ENCODE peak calls at places on chromosome 4, in nine cellular contexts. W, B, X, A, C, S, E, T and J are unnamed samples.
A peak's percentile ranks its signal among the peaks of the same experiment; 100 is the strongest.

GRCh38 chr4:111400736-111401135 is 744.5 kb upstream of the FAM241A start:
- DNase-seq in W (peak; percentile 1), B (peak; percentile 57), X (no peak), A (no peak), C (no peak), S (no peak), E (peak; percentile 10), T (peak; percentile 72), J (no peak)

GRCh38 chr4:74267998-74268606 is 40.2 kb upstream of the EPGN start:
- DNase-seq in W (peak; percentile 83), B (peak; percentile 47), X (no peak), A (peak; percentile 74), C (peak; percentile 66), S (peak; percentile 16), E (peak; percentile 36), T (peak; percentile 82), J (no peak)

GRCh38 chr4:35461931-35462659 is 782.2 kb downstream of the ARAP2 start:
- DNase-seq in W (no peak), B (no peak), X (no peak), A (no peak), C (peak; percentile 7), S (peak; percentile 8), E (no peak), T (no peak), J (no peak)

GRCh38 chr4:2961411-2962098 is 1.7 kb downstream of the NOP14 start:
- DNase-seq in W (no peak), B (no peak), X (no peak), A (no peak), C (no peak), S (peak; percentile 56), E (no peak), T (no peak), J (no peak)

GRCh38 chr4:86450189-86450588 is 90.3 kb upstream of the MAPK10 start:
- DNase-seq in W (no peak), B (no peak), X (no peak), A (no peak), C (no peak), S (no peak), E (no peak), T (no peak), J (no peak)

GRCh38 chr4:8699063-8699385 is 106.5 kb downstream of the CPZ start:
- DNase-seq in W (no peak), B (no peak), X (no peak), A (no peak), C (no peak), S (no peak), E (no peak), T (no peak), J (no peak)

GRCh38 chr4:172813359-172813923 is 355.2 kb upstream of the GALNT7 start:
- DNase-seq in W (no peak), B (no peak), X (no peak), A (no peak), C (peak; percentile 40), S (peak; percentile 79), E (no peak), T (no peak), J (no peak)

GRCh38 chr4:653080-653821 is 20.8 kb downstream of the ATP5ME start:
- DNase-seq in W (no peak), B (no peak), X (peak; percentile 9), A (no peak), C (no peak), S (no peak), E (no peak), T (no peak), J (no peak)

GRCh38 chr4:48343035-48343434 is 1.7 kb downstream of the SLAIN2 start:
- DNase-seq in W (no peak), B (no peak), X (no peak), A (no peak), C (peak; percentile 17), S (peak; percentile 32), E (no peak), T (no peak), J (no peak)

GRCh38 chr4:38612996-38613395 is 51.0 kb upstream of the KLF3 start:
- DNase-seq in W (no peak), B (no peak), X (no peak), A (no peak), C (no peak), S (no peak), E (no peak), T (peak; percentile 49), J (no peak)

GRCh38 chr4:167234388-167234881 is at the start of gene SPOCK3:
- DNase-seq in W (peak; percentile 47), B (no peak), X (no peak), A (no peak), C (peak; percentile 10), S (peak; percentile 57), E (no peak), T (peak; percentile 6), J (no peak)

GRCh38 chr4:38223801-38224236 is 263.6 kb downstream of the PTTG2 start:
- DNase-seq in W (no peak), B (no peak), X (no peak), A (no peak), C (no peak), S (no peak), E (no peak), T (no peak), J (no peak)

GRCh38 chr4:13711233-13711775 is 83.8 kb upstream of the BOD1L1 start:
- DNase-seq in W (no peak), B (no peak), X (no peak), A (no peak), C (no peak), S (no peak), E (no peak), T (no peak), J (no peak)

GRCh38 chr4:164572877-164573279 is 181.1 kb upstream of the SMIM31 start:
- DNase-seq in W (peak; percentile 78), B (no peak), X (no peak), A (no peak), C (peak; percentile 69), S (no peak), E (no peak), T (peak; percentile 27), J (no peak)

GRCh38 chr4:161247831-161248230 is 916.0 kb downstream of the FSTL5 start:
- DNase-seq in W (no peak), B (no peak), X (no peak), A (no peak), C (no peak), S (no peak), E (no peak), T (no peak), J (no peak)

GRCh38 chr4:159432436-159432835 is 329.6 kb downstream of the RAPGEF2 start:
- DNase-seq in W (no peak), B (no peak), X (no peak), A (no peak), C (no peak), S (no peak), E (no peak), T (no peak), J (no peak)

GRCh38 chr4:157072002-157072401 is 3.9 kb upstream of the GLRB start:
- DNase-seq in W (peak; percentile 15), B (no peak), X (no peak), A (no peak), C (no peak), S (peak; percentile 36), E (no peak), T (no peak), J (no peak)

GRCh38 chr4:145132521-145133098 is 34.5 kb downstream of the ABCE1 start:
- DNase-seq in W (no peak), B (no peak), X (no peak), A (no peak), C (no peak), S (peak; percentile 49), E (no peak), T (peak; percentile 23), J (peak; percentile 70)

GRCh38 chr4:16757080-16757521 is 141.3 kb downstream of the LDB2 start:
- DNase-seq in W (no peak), B (peak; percentile 11), X (no peak), A (no peak), C (no peak), S (no peak), E (no peak), T (no peak), J (no peak)

GRCh38 chr4:4677825-4678522 is 136.1 kb upstream of the STX18 start:
- DNase-seq in W (no peak), B (peak; percentile 71), X (no peak), A (no peak), C (peak; percentile 15), S (no peak), E (no peak), T (no peak), J (peak; percentile 53)

GRCh38 chr4:152028131-152028530 is 267.3 kb upstream of the GATB start:
- DNase-seq in W (no peak), B (no peak), X (no peak), A (no peak), C (no peak), S (no peak), E (no peak), T (no peak), J (peak; percentile 45)

GRCh38 chr4:54146139-54146538 is 46.2 kb downstream of the GSX2 start:
- DNase-seq in W (no peak), B (no peak), X (no peak), A (no peak), C (no peak), S (no peak), E (no peak), T (no peak), J (no peak)